ENCODE peak calls at places on chromosome 3, in ten cellular contexts. J is SJSA1; G is naive thymus-derived CD4-positive, alpha-beta T cell; V is neural progenitor cell; Q is mesendoderm; M is aorta; S is fibroblast of lung; K is psoas muscle; U is HAP-1; E is A673. Z is an unnamed sample. For H3K27me3 and H3K4me1, the result is how much of the 10 kb centered on the place peaks cover.

GRCh38 chr3:188220097-188220788 is 66.3 kb downstream of the LPP start:
- DNase-seq in J (no peak), G (no peak), V (no peak), Q (no peak), M (no peak), S (peak), K (no peak), U (no peak), E (no peak), Z (no peak)

GRCh38 chr3:94413721-94414106 is 350.9 kb downstream of the NSUN3 start:
- DNase-seq in J (peak), G (no peak), V (no peak), Q (no peak), M (no peak), S (peak), K (no peak), U (no peak), E (no peak), Z (no peak)

GRCh38 chr3:154970796-154971195 is 109.3 kb upstream of the MME start:
- DNase-seq in J (no peak), G (no peak), V (no peak), Q (no peak), M (no peak), S (peak), K (no peak), U (no peak), E (no peak), Z (no peak)

GRCh38 chr3:152195206-152195605 is 73.5 kb upstream of the MBNL1 start:
- DNase-seq in J (no peak), G (no peak), V (no peak), Q (no peak), M (no peak), S (no peak), K (no peak), U (no peak), E (no peak), Z (no peak)

GRCh38 chr3:38327335-38328009 is 19.1 kb upstream of the XYLB start:
- DNase-seq in J (no peak), G (no peak), V (no peak), Q (peak), M (no peak), S (peak), K (no peak), U (no peak), E (no peak), Z (no peak)

GRCh38 chr3:142987707-142988106 is 13.7 kb upstream of the U2SURP start:
- DNase-seq in J (no peak), G (no peak), V (peak), Q (peak), M (no peak), S (no peak), K (peak), U (no peak), E (no peak), Z (no peak)

GRCh38 chr3:157713101-157713500 is 209.9 kb upstream of the VEPH1 start:
- DNase-seq in J (no peak), G (no peak), V (no peak), Q (no peak), M (no peak), S (no peak), K (no peak), U (no peak), E (no peak), Z (no peak)

GRCh38 chr3:4976109-4976508 is 3.1 kb upstream of the BHLHE40 start:
- DNase-seq in J (peak), G (no peak), V (peak), Q (peak), M (no peak), S (peak), K (peak), U (peak), E (peak), Z (peak)

GRCh38 chr3:52091566-52092290 is 35.4 kb upstream of the DUSP7 start:
- DNase-seq in J (no peak), G (no peak), V (no peak), Q (no peak), M (peak), S (peak), K (no peak), U (no peak), E (no peak), Z (no peak)

GRCh38 chr3:179852117-179852886 is 184.4 kb downstream of the PEX5L start:
- DNase-seq in J (peak), G (no peak), V (peak), Q (peak), M (no peak), S (peak), K (no peak), U (no peak), E (peak), Z (no peak)

GRCh38 chr3:31285808-31286486 is 246.8 kb upstream of the STT3B start:
- DNase-seq in J (no peak), G (no peak), V (no peak), Q (no peak), M (no peak), S (no peak), K (no peak), U (no peak), E (no peak), Z (no peak)

GRCh38 chr3:6733699-6734394 is 127.1 kb upstream of the GRM7 start:
- DNase-seq in J (no peak), G (no peak), V (no peak), Q (no peak), M (no peak), S (no peak), K (no peak), U (no peak), E (no peak), Z (no peak)

GRCh38 chr3:42308651-42309050 is 42.7 kb upstream of the CCK start:
- DNase-seq in J (no peak), G (no peak), V (no peak), Q (no peak), M (no peak), S (no peak), K (no peak), U (no peak), E (no peak), Z (no peak)

GRCh38 chr3:52671676-52672075 is 14.0 kb downstream of the PBRM1 start:
- DNase-seq in J (no peak), G (no peak), V (no peak), Q (peak), M (no peak), S (no peak), K (no peak), U (no peak), E (no peak), Z (no peak)

GRCh38 chr3:112822116-112823055 is 24.3 kb downstream of the CD200R1L start:
- DNase-seq in J (peak), G (no peak), V (no peak), Q (peak), M (no peak), S (no peak), K (no peak), U (no peak), E (no peak), Z (no peak)

GRCh38 chr3:128369106-128369708 is 97.5 kb downstream of the DNAJB8 start:
- DNase-seq in J (no peak), G (no peak), V (no peak), Q (no peak), M (peak), S (no peak), K (no peak), U (no peak), E (no peak), Z (no peak)

GRCh38 chr3:176120507-176120906 is 1076.8 kb downstream of the TBL1XR1 start:
- DNase-seq in J (no peak), G (no peak), V (no peak), Q (no peak), M (no peak), S (peak), K (no peak), U (no peak), E (no peak), Z (no peak)

GRCh38 chr3:57224856-57225255 is 2.7 kb upstream of the APPL1 start:
- DNase-seq in J (no peak), G (no peak), V (no peak), Q (no peak), M (no peak), S (no peak), K (no peak), U (no peak), E (no peak), Z (no peak)

GRCh38 chr3:39361252-39361927 is 21.8 kb upstream of the SLC25A38 start:
- DNase-seq in J (no peak), G (peak), V (no peak), Q (no peak), M (no peak), S (no peak), K (no peak), U (no peak), E (no peak), Z (no peak)

GRCh38 chr3:120688121-120688520 is 6.1 kb upstream of the HGD start:
- DNase-seq in J (no peak), G (no peak), V (no peak), Q (no peak), M (no peak), S (peak), K (no peak), U (no peak), E (no peak), Z (no peak)

GRCh38 chr3:143973352-143974021 is 1.9 kb downstream of the DIPK2A start:
- DNase-seq in J (peak), G (no peak), V (peak), Q (no peak), M (no peak), S (peak), K (no peak), U (peak), E (no peak), Z (no peak)

GRCh38 chr3:194707176-194707575 is 21.5 kb downstream of the FAM43A start:
- DNase-seq in J (no peak), G (no peak), V (no peak), Q (no peak), M (no peak), S (no peak), K (no peak), U (no peak), E (no peak), Z (no peak)

GRCh38 chr3:189981668-189982067 is 139.0 kb downstream of the P3H2 start:
- DNase-seq in J (peak), G (no peak), V (no peak), Q (no peak), M (no peak), S (peak), K (no peak), U (no peak), E (no peak), Z (no peak)

GRCh38 chr3:128875556-128876120 is 3.8 kb upstream of the ACAD9 start:
- DNase-seq in J (no peak), G (peak), V (peak), Q (peak), M (no peak), S (peak), K (no peak), U (peak), E (peak), Z (no peak)

GRCh38 chr3:21331321-21331720 is 419.7 kb downstream of the ZNF385D start:
- DNase-seq in J (no peak), G (no peak), V (no peak), Q (peak), M (no peak), S (no peak), K (no peak), U (no peak), E (no peak), Z (no peak)

GRCh38 chr3:42439461-42440075 is 29.2 kb upstream of the LYZL4 start:
- DNase-seq in J (no peak), G (no peak), V (peak), Q (peak), M (no peak), S (no peak), K (no peak), U (no peak), E (no peak), Z (no peak)

GRCh38 chr3:37862219-37862711 is 585 bp downstream of the CTDSPL start:
- DNase-seq in J (no peak), G (peak), V (peak), Q (peak), M (peak), S (peak), K (peak), U (peak), E (peak), Z (no peak)

GRCh38 chr3:31462050-31462569 is 70.6 kb upstream of the STT3B start:
- DNase-seq in J (no peak), G (no peak), V (no peak), Q (peak), M (no peak), S (no peak), K (no peak), U (no peak), E (no peak), Z (no peak)

GRCh38 chr3:37338500-37338899 is 164.1 kb upstream of the LRRFIP2 start:
- DNase-seq in J (no peak), G (no peak), V (no peak), Q (no peak), M (no peak), S (peak), K (no peak), U (no peak), E (peak), Z (no peak)

GRCh38 chr3:183195266-183195665 is 32.7 kb upstream of the LAMP3 start:
- DNase-seq in J (no peak), G (no peak), V (no peak), Q (no peak), M (no peak), S (no peak), K (no peak), U (no peak), E (no peak), Z (no peak)

GRCh38 chr3:154904328-154904727 is 175.8 kb upstream of the MME start:
- DNase-seq in J (peak), G (no peak), V (peak), Q (peak), M (no peak), S (peak), K (no peak), U (no peak), E (peak), Z (peak)

GRCh38 chr3:24522155-24522579 is 27.5 kb upstream of the THRB start:
- DNase-seq in J (no peak), G (no peak), V (peak), Q (peak), M (no peak), S (no peak), K (no peak), U (peak), E (no peak), Z (no peak)

GRCh38 chr3:41933154-41933676 is 28.7 kb downstream of the ULK4 start:
- DNase-seq in J (peak), G (no peak), V (no peak), Q (no peak), M (no peak), S (peak), K (no peak), U (peak), E (peak), Z (no peak)

GRCh38 chr3:133377396-133377795 is 22.5 kb upstream of the BFSP2 start:
- DNase-seq in J (no peak), G (no peak), V (peak), Q (peak), M (no peak), S (peak), K (no peak), U (no peak), E (peak), Z (no peak)

GRCh38 chr3:149435936-149436885 is 38.3 kb upstream of the TM4SF4 start:
- DNase-seq in J (no peak), G (no peak), V (no peak), Q (peak), M (no peak), S (no peak), K (no peak), U (no peak), E (peak), Z (no peak)

GRCh38 chr3:28994161-28994905 is 286.5 kb upstream of the RBMS3 start:
- DNase-seq in J (no peak), G (no peak), V (peak), Q (no peak), M (no peak), S (no peak), K (no peak), U (no peak), E (peak), Z (no peak)

GRCh38 chr3:160756907-160757623 is 1.0 kb downstream of the PPM1L start:
- DNase-seq in J (no peak), G (peak), V (peak), Q (peak), M (peak), S (no peak), K (peak), U (peak), E (no peak), Z (no peak)

GRCh38 chr3:78734048-78734637 is 1033.7 kb downstream of the ROBO1 start:
- DNase-seq in J (no peak), G (no peak), V (no peak), Q (no peak), M (no peak), S (peak), K (no peak), U (peak), E (peak), Z (no peak)

GRCh38 chr3:87982421-87982820 is 76.4 kb downstream of the CGGBP1 start:
- DNase-seq in J (no peak), G (no peak), V (no peak), Q (no peak), M (no peak), S (no peak), K (no peak), U (no peak), E (no peak), Z (no peak)

GRCh38 chr3:12313519-12313918 is 24.6 kb downstream of the PPARG start:
- DNase-seq in J (no peak), G (no peak), V (no peak), Q (no peak), M (no peak), S (no peak), K (no peak), U (no peak), E (no peak), Z (no peak)

GRCh38 chr3:12316253-12316652 is 27.4 kb downstream of the PPARG start:
- DNase-seq in J (no peak), G (no peak), V (no peak), Q (no peak), M (no peak), S (no peak), K (no peak), U (no peak), E (no peak), Z (no peak)

GRCh38 chr3:12318758-12319621 is 30.1 kb downstream of the PPARG start:
- DNase-seq in J (no peak), G (no peak), V (no peak), Q (no peak), M (no peak), S (peak), K (no peak), U (no peak), E (no peak), Z (no peak)

GRCh38 chr3:12317914-12318313 is 29.0 kb downstream of the PPARG start:
- DNase-seq in J (no peak), G (no peak), V (no peak), Q (no peak), M (no peak), S (no peak), K (no peak), U (no peak), E (no peak), Z (no peak)

DNA sequence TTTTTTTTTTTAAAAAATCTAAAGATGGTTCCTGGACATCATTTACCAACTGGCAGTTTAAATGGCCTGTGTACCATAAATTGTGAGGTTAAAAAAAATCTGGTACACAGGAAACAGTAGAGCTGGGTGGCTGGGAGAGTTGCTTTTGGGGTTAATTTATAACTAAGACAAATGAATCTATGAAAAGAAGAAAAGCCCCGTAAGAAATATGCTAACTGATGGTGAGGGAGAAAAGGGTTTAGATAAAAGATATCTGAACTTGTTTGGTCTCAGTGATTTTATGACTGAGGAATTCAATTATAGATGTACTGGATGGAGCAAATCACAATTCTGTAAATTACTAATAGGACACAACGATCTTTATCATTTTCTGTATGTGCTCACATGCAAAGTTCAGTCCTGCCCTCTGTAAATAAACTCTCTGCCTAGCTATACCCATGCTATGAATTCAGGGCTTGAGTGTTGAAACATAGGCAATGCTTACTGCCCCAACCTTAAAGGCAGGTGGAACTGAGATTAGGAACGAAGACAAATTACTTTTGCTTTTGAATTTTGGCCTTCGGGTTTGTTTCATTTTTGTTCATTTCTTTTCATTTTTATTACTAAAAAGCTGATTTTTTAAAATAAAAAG is 28.0 kb downstream of the PPARG start:
- DNase-seq in J (no peak), G (no peak), V (no peak), Q (no peak), M (no peak), S (no peak), K (no peak), U (no peak), E (no peak), Z (no peak)
- H3K27me3 ChIP-seq in J (under half), G (under half), V (under half), Q (under half), M (under half), S (under half), K (under half), U (under half), E (under half), Z (under half)

GRCh38 chr3:140758791-140759444 is 81.1 kb downstream of the TRIM42 start:
- DNase-seq in J (no peak), G (no peak), V (no peak), Q (no peak), M (no peak), S (no peak), K (no peak), U (no peak), E (no peak), Z (no peak)
- H3K4me1 ChIP-seq in J (under half), G (under half), V (under half), Q (under half), M (under half), S (under half), K (under half), U (under half), E (under half), Z (under half)

DNA sequence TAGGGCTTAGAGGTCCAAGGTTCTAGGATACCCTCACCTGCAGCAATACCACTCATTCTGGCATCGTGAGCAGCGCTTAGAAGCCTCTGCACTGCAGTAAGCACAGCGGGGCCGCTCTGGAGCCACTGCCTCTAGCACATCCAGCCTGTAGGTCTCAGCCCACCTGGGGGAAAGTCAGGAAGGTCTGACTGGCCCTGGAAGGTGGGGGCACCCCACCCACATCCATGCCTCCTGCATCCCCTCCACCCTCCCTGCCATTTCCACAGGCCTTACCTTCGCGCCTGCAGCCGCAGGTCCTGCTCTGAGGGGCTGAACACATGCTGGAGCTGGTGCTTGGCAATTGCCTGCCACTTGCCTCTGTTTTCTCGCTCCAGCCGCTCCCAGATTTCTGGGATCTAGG is 901 bp upstream of the RASSF1 start:
- DNase-seq in J (no peak), G (no peak), V (no peak), Q (no peak), M (no peak), S (no peak), K (no peak), U (peak), E (no peak), Z (no peak)
- H3K27me3 ChIP-seq in J (under half), G (under half), V (half or more), Q (under half), M (under half), S (under half), K (under half), U (under half), E (under half), Z (under half)

GRCh38 chr3:63635186-63635585 is 17.3 kb upstream of the SNTN start:
- DNase-seq in J (no peak), G (no peak), V (no peak), Q (no peak), M (no peak), S (no peak), K (no peak), U (no peak), E (no peak), Z (no peak)

GRCh38 chr3:63631670-63632069 is 20.8 kb upstream of the SNTN start:
- DNase-seq in J (no peak), G (no peak), V (no peak), Q (no peak), M (no peak), S (no peak), K (no peak), U (no peak), E (no peak), Z (no peak)
- H3K4me1 ChIP-seq in J (under half), G (under half), V (under half), Q (under half), M (under half), S (under half), K (under half), U (under half), E (under half), Z (under half)

DNA sequence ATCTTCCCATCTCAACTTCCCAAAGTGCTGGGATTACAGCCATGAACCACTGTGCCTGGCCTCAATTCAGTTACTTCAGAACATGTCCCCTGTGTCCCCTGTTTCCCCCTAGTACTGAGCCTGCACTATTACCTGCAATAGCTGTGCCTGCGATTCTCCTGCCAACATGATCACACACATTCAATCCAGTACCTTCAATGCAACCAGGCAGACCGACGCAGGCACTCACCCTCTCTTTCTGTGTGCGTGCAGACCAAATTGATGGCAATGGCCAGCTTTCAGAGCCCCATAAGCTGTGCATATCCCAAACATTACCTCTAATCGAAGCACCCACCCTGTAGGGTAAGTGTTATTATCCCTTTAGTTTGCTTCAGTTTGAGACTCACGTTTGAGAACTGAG is 73.0 kb upstream of the EPHB3 start:
- DNase-seq in J (no peak), G (no peak), V (no peak), Q (no peak), M (no peak), S (no peak), K (no peak), U (no peak), E (no peak), Z (no peak)
- H3K27me3 ChIP-seq in J (under half), G (under half), V (half or more), Q (under half), M (under half), S (under half), K (under half), U (under half), E (half or more), Z (under half)

GRCh38 chr3:124383846-124384483 is 346.3 kb upstream of the UMPS start:
- DNase-seq in J (no peak), G (no peak), V (no peak), Q (no peak), M (no peak), S (no peak), K (no peak), U (no peak), E (no peak), Z (no peak)
- H3K4me1 ChIP-seq in J (under half), G (under half), V (under half), Q (under half), M (under half), S (under half), K (under half), U (under half), E (under half), Z (under half)

Z was measured in NT2/D1.